ENCODE peak calls at places on chromosomes 6 and 20, in eight cellular contexts. E is astrocyte of the spinal cord; D is CD8-positive, alpha-beta T cell; V is heart left ventricle; F is choroid plexus epithelial cell; O is astrocyte; I is Peyer's patch; W is heart right ventricle. M is an unnamed sample.

GRCh38 chr20:50039706-50040431 is 57.1 kb downstream of the SNAI1 start:
- DNase-seq in D (no peak), E (no peak), I (no peak), V (no peak), W (no peak), O (no peak), F (no peak), M (no peak)

GRCh38 chr6:3610206-3610605 is 141.3 kb downstream of the PXDC1 start:
- DNase-seq in O (peak), I (no peak), E (peak), W (no peak), V (no peak), F (peak), D (no peak), M (no peak)

GRCh38 chr6:108561742-108562502 is 1.2 kb downstream of the FOXO3 start:
- DNase-seq in D (no peak), E (peak), F (no peak), O (no peak), I (peak), V (peak), W (peak), M (no peak)

GRCh38 chr6:159646731-159647130 is 46.3 kb downstream of the SOD2 start:
- DNase-seq in W (no peak), F (peak), E (peak), O (peak), I (no peak), D (no peak), V (no peak), M (peak)

GRCh38 chr20:25470045-25470444 is 62.6 kb downstream of the GINS1 start:
- DNase-seq in I (no peak), F (peak), O (peak), V (no peak), W (no peak), E (peak), D (peak), M (peak)

GRCh38 chr6:162463573-162463972 is 264.0 kb downstream of the PRKN start:
- DNase-seq in E (no peak), F (no peak), I (no peak), V (no peak), O (no peak), W (no peak), D (no peak), M (no peak)

GRCh38 chr6:5580736-5581568 is 319.6 kb downstream of the FARS2 start:
- DNase-seq in D (no peak), W (no peak), E (no peak), I (no peak), F (no peak), V (no peak), O (no peak), M (no peak)

GRCh38 chr6:52497652-52498408 is 77.7 kb downstream of the EFHC1 start:
- DNase-seq in O (peak), V (peak), D (no peak), W (no peak), I (peak), F (peak), E (peak), M (no peak)

GRCh38 chr6:145147559-145147958 is 587.8 kb downstream of the EPM2A start:
- DNase-seq in V (no peak), E (peak), O (peak), F (peak), D (no peak), I (no peak), W (no peak), M (peak)

GRCh38 chr6:159842035-159842434 is 42.0 kb downstream of the PNLDC1 start:
- DNase-seq in I (no peak), V (no peak), W (no peak), F (peak), E (no peak), D (no peak), O (no peak), M (peak)

GRCh38 chr20:13338999-13339411 is 117.9 kb downstream of the ISM1 start:
- DNase-seq in W (no peak), F (no peak), E (no peak), D (no peak), V (no peak), O (no peak), I (no peak), M (no peak)

GRCh38 chr6:127102299-127102698 is 16.2 kb upstream of the RSPO3 start:
- DNase-seq in F (peak), I (no peak), E (peak), D (no peak), V (no peak), O (peak), W (no peak), M (peak)

GRCh38 chr20:50837532-50838321 is 42.9 kb downstream of the BCAS4 start:
- DNase-seq in O (peak), D (no peak), I (peak), E (peak), V (peak), F (peak), W (peak), M (peak)

GRCh38 chr20:3710703-3711417 is 1.5 kb downstream of the SIGLEC1 start:
- DNase-seq in E (peak), O (no peak), W (peak), F (peak), D (peak), I (peak), V (peak), M (peak)

GRCh38 chr20:3707508-3707899 is 4.9 kb downstream of the SIGLEC1 start:
- DNase-seq in W (no peak), I (no peak), D (no peak), V (no peak), F (no peak), O (no peak), E (no peak), M (no peak)

GRCh38 chr20:3712279-3712873 is at the start of gene SIGLEC1:
- DNase-seq in I (no peak), D (no peak), O (no peak), E (no peak), V (peak), F (no peak), W (peak), M (no peak)

GRCh38 chr20:3711418-3712043 is 869 bp downstream of the SIGLEC1 start:
- DNase-seq in O (no peak), V (no peak), W (no peak), I (no peak), D (no peak), E (no peak), F (no peak), M (no peak)

GRCh38 chr20:3710027-3710426 is 2.4 kb downstream of the SIGLEC1 start:
- DNase-seq in V (no peak), I (no peak), D (no peak), E (no peak), F (no peak), O (no peak), W (peak), M (no peak)
- TF ChIP-seq CTCF in V (no peak), I (no peak), D (no peak), E (no peak), F (no peak), O (no peak), W (no peak), M (no peak)

GRCh38 chr6:27720607-27721580 is 191.3 kb downstream of the OR2B2 start:
- DNase-seq in D (no peak), I (no peak), O (peak), F (peak), V (no peak), E (peak), W (no peak), M (peak)
- H3K4me3 ChIP-seq in D (no peak), I (no peak), O (no peak), F (no peak), V (no peak), E (peak), W (no peak), M (peak)

GRCh38 chr20:62702886-62703852 is 5.5 kb upstream of the NTSR1 start:
- DNase-seq in E (peak), W (peak), F (peak), V (no peak), O (peak), I (no peak), D (no peak), M (peak)
- TF ChIP-seq CTCF in E (peak), W (no peak), F (peak), V (no peak), O (peak), I (no peak), D (no peak), M (peak)

DNA sequence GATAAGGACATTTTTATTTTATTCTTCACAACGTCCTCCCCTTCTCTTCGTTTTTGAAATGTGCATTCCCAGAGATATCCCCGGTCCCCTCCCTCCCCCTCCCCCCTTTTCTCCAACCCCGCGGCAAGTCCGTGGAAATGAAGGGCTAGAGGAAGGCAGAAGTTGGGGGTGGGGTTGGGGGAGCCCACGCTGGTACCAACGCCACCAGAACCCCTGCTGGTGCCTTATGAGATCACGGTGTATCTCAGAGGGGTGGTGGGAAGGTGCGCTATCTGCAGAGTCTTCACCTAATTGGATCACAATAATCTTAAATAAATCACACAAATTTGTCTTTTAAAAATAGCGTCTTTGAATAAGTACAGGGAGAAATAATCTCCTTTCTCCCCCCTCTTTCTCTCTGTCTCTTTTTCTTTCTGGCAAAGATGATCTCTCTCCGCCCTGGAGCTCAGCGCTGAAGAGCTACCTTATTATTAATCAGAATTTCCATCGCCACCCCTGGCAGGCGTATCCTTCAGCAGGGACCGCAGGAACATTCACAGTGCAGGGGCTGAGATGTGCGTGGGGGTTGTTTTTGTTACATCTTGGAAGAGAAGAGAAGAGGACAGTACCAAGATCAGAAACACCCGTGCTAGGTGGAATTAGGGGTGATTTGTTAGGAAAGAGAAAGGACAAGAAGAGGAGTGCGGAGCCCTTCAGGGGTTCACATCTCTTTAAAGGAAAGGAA is 924 bp downstream of the CLVS2 start:
- DNase-seq in D (no peak), W (no peak), O (no peak), V (no peak), F (no peak), I (no peak), E (no peak), M (no peak)
- H3K4me3 ChIP-seq in D (no peak), W (peak), O (peak), V (peak), F (no peak), I (no peak), E (peak), M (peak)

DNA sequence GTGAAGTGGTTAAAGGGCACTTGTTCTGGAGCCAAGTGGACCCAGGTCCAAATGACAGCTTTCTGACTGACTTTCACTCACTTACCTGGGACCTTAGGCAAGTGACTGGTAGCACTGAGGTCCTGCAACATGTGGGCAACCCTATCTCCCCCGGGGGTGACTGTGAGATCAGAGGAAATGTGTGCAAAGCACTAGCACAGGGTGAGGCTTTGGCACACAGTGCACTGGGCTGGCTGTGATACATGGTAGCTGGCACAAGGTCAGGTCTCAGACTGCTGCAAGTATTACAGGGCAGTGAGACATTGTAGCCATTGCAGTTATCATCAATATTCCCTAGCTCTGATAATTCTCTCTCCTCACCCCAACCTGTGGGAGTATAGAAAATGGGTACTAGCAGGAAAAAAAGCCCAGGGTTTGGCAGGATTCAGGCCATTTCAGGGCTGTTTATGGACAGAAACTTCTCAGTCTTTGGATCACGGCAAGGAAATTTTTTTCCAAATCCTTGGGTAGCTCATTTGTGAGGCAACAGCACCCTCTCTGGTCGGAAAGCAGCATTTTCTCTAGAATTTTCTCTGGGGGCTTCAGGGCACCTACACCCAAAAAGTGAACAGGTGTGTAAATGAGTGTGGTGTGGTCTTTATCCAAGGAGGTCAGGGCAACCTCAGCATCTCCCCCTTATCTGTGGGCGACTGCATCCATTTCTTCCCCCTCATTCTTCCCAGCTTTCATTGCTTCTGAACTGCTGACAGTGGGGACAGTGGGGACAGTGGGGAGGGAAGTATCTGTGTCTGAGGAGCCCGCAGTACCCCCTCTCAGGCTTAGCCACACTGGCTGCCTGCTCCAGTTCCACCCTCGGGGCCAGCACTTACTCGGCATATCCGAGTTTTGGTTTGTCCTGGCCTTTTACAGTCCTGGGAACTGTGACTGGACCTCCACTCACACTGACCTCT is 148.7 kb upstream of the PHACTR3 start:
- DNase-seq in W (peak), E (no peak), F (peak), O (no peak), D (no peak), V (no peak), I (no peak), M (peak)
- TF ChIP-seq CTCF in W (peak), E (peak), F (peak), O (peak), D (peak), V (peak), I (peak), M (peak)

GRCh38 chr6:117530467-117531242 is 48.2 kb downstream of the DCBLD1 start:
- DNase-seq in V (no peak), D (no peak), O (no peak), F (no peak), E (no peak), W (no peak), I (no peak), M (peak)

GRCh38 chr6:117533775-117534174 is 51.3 kb downstream of the DCBLD1 start:
- DNase-seq in W (no peak), F (peak), I (no peak), O (no peak), D (no peak), E (no peak), V (no peak), M (no peak)

GRCh38 chr6:117534974-117535373 is 52.5 kb downstream of the DCBLD1 start:
- DNase-seq in O (no peak), V (no peak), D (no peak), F (peak), W (no peak), I (no peak), E (no peak), M (no peak)

GRCh38 chr6:117531346-117531745 is 48.9 kb downstream of the DCBLD1 start:
- DNase-seq in W (no peak), F (peak), I (no peak), O (no peak), E (peak), V (no peak), D (no peak), M (peak)

GRCh38 chr6:117531758-117532276 is 49.3 kb downstream of the DCBLD1 start:
- DNase-seq in E (no peak), I (no peak), W (no peak), V (no peak), D (no peak), F (no peak), O (no peak), M (no peak)
- H3K4me3 ChIP-seq in E (no peak), I (no peak), W (no peak), V (no peak), D (no peak), F (no peak), O (no peak), M (no peak)

GRCh38 chr6:117840541-117840983 is 66.5 kb upstream of the SLC35F1 start:
- DNase-seq in I (no peak), F (peak), V (no peak), O (peak), E (peak), W (no peak), D (no peak), M (peak)
- TF ChIP-seq CTCF in I (no peak), F (peak), V (no peak), O (peak), E (peak), W (peak), D (no peak), M (peak)